ENCODE peak calls at places on chromosomes 4 and X, in five cellular contexts. W is astrocyte of the spinal cord, T is IMR-90, E is lower leg skin, K is brain microvascular endothelial cell. O is an unnamed sample.

GRCh38 chrX:38800981-38801845 is at the start of gene MID1IP1:
- DNase-seq in K (peak; percentile 91), T (peak; percentile 89), E (peak; percentile 85), W (peak; percentile 93), O (peak; percentile 94)

GRCh38 chrX:39201305-39201990 is 400.2 kb downstream of the MID1IP1 start:
- DNase-seq in K (peak; percentile 12), E (no peak), T (no peak), W (peak; percentile 17), O (peak; percentile 5)

GRCh38 chr4:155413451-155413850 is 36.7 kb upstream of the MAP9 start:
- DNase-seq in T (no peak), E (no peak), K (no peak), W (no peak), O (no peak)

GRCh38 chrX:3651272-3651671 is 62.2 kb downstream of the PRKX start:
- DNase-seq in T (peak; percentile 49), W (peak; percentile 77), E (no peak), K (peak; percentile 36), O (peak; percentile 53)

GRCh38 chrX:132488092-132488749 is 617 bp downstream of the MBNL3 start:
- DNase-seq in W (peak; percentile 21), E (no peak), T (peak; percentile 10), K (no peak), O (no peak)

GRCh38 chr4:152917533-152918395 is 18.4 kb upstream of the FHDC1 start:
- DNase-seq in W (no peak), T (no peak), K (no peak), E (no peak), O (no peak)

GRCh38 chrX:3638280-3638873 is 75.1 kb downstream of the PRKX start:
- DNase-seq in K (peak; percentile 37), E (no peak), W (peak; percentile 46), T (peak; percentile 48), O (peak; percentile 44)

GRCh38 chr4:7747062-7747385 is 192.6 kb downstream of the AFAP1 start:
- DNase-seq in K (no peak), T (no peak), E (no peak), W (no peak), O (no peak)

GRCh38 chr4:78596111-78596742 is 44.7 kb downstream of the ANXA3 start:
- DNase-seq in E (no peak), T (no peak), K (no peak), W (no peak), O (no peak)

GRCh38 chr4:153169811-153170210 is 34.4 kb upstream of the TRIM2 start:
- DNase-seq in T (no peak), W (no peak), K (no peak), E (no peak), O (no peak)

GRCh38 chr4:63459329-63459728 is 949.9 kb downstream of the TECRL start:
- DNase-seq in K (no peak), T (no peak), W (no peak), E (no peak), O (no peak)

GRCh38 chrX:65932173-65933084 is 107.5 kb downstream of the VSIG4 start:
- DNase-seq in T (no peak), W (no peak), K (no peak), E (peak; percentile 14), O (no peak)

GRCh38 chr4:118352843-118353373 is at the start of gene PRSS12:
- DNase-seq in W (peak; percentile 64), E (peak; percentile 32), T (peak; percentile 75), K (peak; percentile 43), O (peak; percentile 34)

GRCh38 chr4:101068115-101068514 is 279.2 kb downstream of the PPP3CA start:
- DNase-seq in W (no peak), K (no peak), T (no peak), E (no peak), O (no peak)

GRCh38 chr4:5120067-5120466 is 68.8 kb downstream of the STK32B start:
- DNase-seq in W (no peak), E (no peak), T (no peak), K (no peak), O (no peak)

GRCh38 chrX:72666451-72666850 is 47.7 kb downstream of the PHKA1 start:
- DNase-seq in E (no peak), K (no peak), T (peak; percentile 40), W (no peak), O (no peak)

GRCh38 chr4:128141866-128142265 is 80.8 kb downstream of the LARP1B start:
- DNase-seq in E (no peak), K (no peak), W (no peak), T (no peak), O (no peak)

GRCh38 chr4:28009541-28009940 is 1148.9 kb downstream of the STIM2 start:
- DNase-seq in T (peak; percentile 44), K (no peak), W (no peak), E (no peak), O (no peak)

GRCh38 chrX:56765816-56766553 is 36.9 kb downstream of the NBDY start:
- DNase-seq in E (no peak), W (no peak), T (no peak), K (no peak), O (no peak)
- H3K4me3 ChIP-seq in E (no peak overlapping the region), W (no peak overlapping the region), T (no peak overlapping the region), K (no peak overlapping the region), O (no peak overlapping the region)

DNA sequence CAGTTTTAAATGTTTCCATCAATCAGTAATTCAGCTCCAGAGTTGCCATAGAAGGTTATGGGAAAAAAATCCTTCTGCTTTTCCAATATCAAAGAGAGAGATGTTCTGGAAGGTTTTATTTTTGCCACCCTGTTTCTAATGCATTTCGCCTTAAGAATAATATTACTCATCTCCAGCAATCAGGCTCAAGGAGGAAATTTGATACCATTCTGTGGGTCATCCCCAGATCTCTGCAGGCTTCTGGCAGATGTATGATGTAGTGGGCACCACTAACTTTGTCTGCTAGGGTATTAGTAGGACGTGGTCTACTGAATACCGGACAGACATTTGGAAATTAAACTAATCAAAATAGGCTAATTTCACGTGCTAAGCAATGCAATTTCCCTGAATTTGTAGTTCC is 645.4 kb upstream of the TENM3 start:
- DNase-seq in W (peak; percentile 71), K (peak; percentile 63), E (no peak), T (peak; percentile 64), O (no peak)
- TF ChIP-seq CTCF in W (no peak), K (no peak), E (no peak), T (no peak), O (no peak)

DNA sequence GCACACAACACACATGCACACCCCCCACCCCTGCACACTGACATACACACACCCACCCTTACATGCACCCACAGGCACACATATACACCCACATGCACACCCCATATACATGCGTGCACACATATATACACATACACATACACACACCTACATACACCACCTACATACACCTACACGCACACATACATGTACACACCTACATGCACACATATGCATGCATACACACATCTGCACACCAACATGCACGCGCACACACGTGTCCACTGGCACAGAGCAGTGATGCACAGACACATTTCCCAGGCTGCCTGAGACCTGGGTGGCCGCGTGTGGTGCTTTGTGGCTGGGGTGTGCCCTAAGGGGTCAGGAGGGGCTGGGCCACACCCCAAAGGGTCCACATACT is 31.7 kb downstream of the FGFRL1 start:
- DNase-seq in E (no peak), W (no peak), T (no peak), K (no peak), O (no peak)
- H3K4me3 ChIP-seq in E (no peak overlapping the region), W (no peak overlapping the region), T (no peak overlapping the region), K (no peak overlapping the region), O (no peak overlapping the region)

GRCh38 chr4:6724461-6725111 is 8.6 kb downstream of the BLOC1S4 start:
- DNase-seq in K (peak; percentile 37), W (peak; percentile 29), E (no peak), T (peak; percentile 41), O (peak; percentile 33)

GRCh38 chr4:6728320-6729029 is 12.5 kb downstream of the BLOC1S4 start:
- DNase-seq in K (no peak), T (no peak), W (no peak), E (no peak), O (no peak)

GRCh38 chr4:6730603-6731300 is 14.8 kb downstream of the BLOC1S4 start:
- DNase-seq in T (no peak), W (no peak), K (no peak), E (no peak), O (peak; percentile 24)

GRCh38 chr4:6727943-6728250 is 11.9 kb downstream of the BLOC1S4 start:
- DNase-seq in E (no peak), T (no peak), W (peak; percentile 34), K (no peak), O (no peak)

GRCh38 chr4:6727081-6727942 is 11.3 kb downstream of the BLOC1S4 start:
- DNase-seq in W (peak; percentile 73), E (no peak), K (peak; percentile 14), T (no peak), O (peak; percentile 46)
- TF ChIP-seq CTCF in W (no peak), E (no peak), K (no peak), T (no peak), O (no peak)

DNA sequence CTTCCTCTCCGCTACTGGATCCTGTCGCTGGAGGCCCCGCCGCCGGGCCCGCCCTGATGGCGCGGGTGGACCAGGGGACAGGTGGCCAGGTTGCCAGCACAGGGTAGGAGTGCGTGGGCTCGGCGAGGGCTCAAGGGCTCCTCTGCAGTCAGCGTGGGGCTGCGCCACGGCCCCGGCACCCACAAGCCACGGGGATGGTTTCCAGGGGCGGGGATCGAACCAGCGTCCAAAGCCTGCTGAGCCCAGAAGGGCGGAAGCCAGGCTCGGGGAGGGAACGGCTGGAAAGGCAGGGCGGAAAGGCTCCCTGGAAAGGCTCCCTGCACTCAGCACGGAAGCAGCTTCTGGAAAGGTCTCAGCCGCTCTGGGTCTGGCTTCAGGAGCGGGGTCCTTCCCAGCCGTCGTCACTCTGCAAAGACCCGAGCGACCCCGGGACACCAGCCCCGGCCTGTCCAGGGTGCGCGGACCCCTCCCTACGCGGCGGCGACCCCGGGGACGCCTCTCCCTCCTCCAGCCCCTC is 114.0 kb upstream of the NKX1-1 start:
- DNase-seq in T (no peak), K (no peak), W (no peak), E (no peak), O (no peak)
- H3K4me3 ChIP-seq in T (peak overlapping the region; percentile 5), K (no peak overlapping the region), W (no peak overlapping the region), E (no peak overlapping the region), O (no peak overlapping the region)

GRCh38 chrX:24987731-24988130 is 28.0 kb downstream of the ARX start:
- DNase-seq in K (no peak), T (no peak), E (no peak), W (no peak), O (no peak)

GRCh38 chrX:24985120-24985519 is 30.6 kb downstream of the ARX start:
- DNase-seq in E (no peak), T (no peak), W (no peak), K (no peak), O (no peak)

GRCh38 chrX:24993887-24994286 is 21.9 kb downstream of the ARX start:
- DNase-seq in E (no peak), T (no peak), K (no peak), W (no peak), O (no peak)

GRCh38 chrX:24988314-24988713 is 27.5 kb downstream of the ARX start:
- DNase-seq in K (no peak), E (no peak), T (no peak), W (no peak), O (no peak)

GRCh38 chrX:24990585-24990984 is 25.2 kb downstream of the ARX start:
- DNase-seq in K (no peak), T (no peak), E (no peak), W (no peak), O (no peak)
- TF ChIP-seq CTCF in K (peak; percentile 39), T (no peak), E (no peak), W (peak; percentile 27), O (no peak)

O was measured in fibroblast of villous mesenchyme.